ENCODE peak calls at places on chromosome 22, in five cellular contexts. Y, C, K, Z and S are unnamed samples.

GRCh38 chr22:49363526-49364230 is 464.0 kb downstream of the BRD1 start:
- DNase-seq in Z (no peak), Y (no peak), K (no peak), C (no peak), S (no peak)

GRCh38 chr22:19718255-19719054 is 4.2 kb downstream of the SEPTIN5 start:
- DNase-seq in Y (no peak), C (no peak), K (no peak), Z (no peak), S (no peak)

GRCh38 chr22:37189011-37189466 is 992 bp upstream of the C1QTNF6 start:
- DNase-seq in Y (no peak), C (no peak), K (no peak), Z (no peak), S (no peak)

GRCh38 chr22:26857169-26857568 is 199.8 kb downstream of the MIAT start:
- DNase-seq in K (no peak), Y (no peak), Z (no peak), C (no peak), S (no peak)

GRCh38 chr22:17719911-17720310 is 54.4 kb downstream of the BID start:
- DNase-seq in C (no peak), Z (no peak), K (no peak), Y (no peak), S (no peak)

GRCh38 chr22:35830305-35830704 is 112.6 kb downstream of the APOL5 start:
- DNase-seq in K (no peak), C (no peak), Y (no peak), Z (no peak), S (no peak)

GRCh38 chr22:32830473-32830872 is 29.0 kb downstream of the TIMP3 start:
- DNase-seq in Z (no peak), K (peak), Y (no peak), C (no peak), S (no peak)

GRCh38 chr22:40419718-40420117 is 49.3 kb downstream of the SGSM3 start:
- DNase-seq in C (no peak), Y (no peak), Z (no peak), K (no peak), S (no peak)

GRCh38 chr22:32353292-32353691 is 4.4 kb upstream of the RFPL3 start:
- DNase-seq in Z (no peak), C (no peak), Y (no peak), K (no peak), S (no peak)

GRCh38 chr22:35150163-35151107 is 84.5 kb downstream of the ISX start:
- DNase-seq in Z (peak), Y (peak), C (peak), K (peak), S (no peak)

GRCh38 chr22:20957118-20957690 is 9.9 kb upstream of the AIFM3 start:
- DNase-seq in K (no peak), C (no peak), Y (no peak), Z (no peak), S (no peak)

GRCh38 chr22:44998296-44998695 is 11.5 kb downstream of the PHF21B start:
- DNase-seq in Y (no peak), K (no peak), Z (no peak), C (no peak), S (no peak)

GRCh38 chr22:49369726-49370717 is 457.7 kb downstream of the BRD1 start:
- DNase-seq in Z (no peak), C (no peak), Y (no peak), K (no peak), S (no peak)

GRCh38 chr22:19522190-19522880 is 1.9 kb downstream of the CLDN5 start:
- DNase-seq in Z (no peak), C (peak), Y (no peak), K (no peak), S (peak)

GRCh38 chr22:30248484-30248883 is 1.9 kb upstream of the LIF start:
- DNase-seq in C (no peak), Y (no peak), K (no peak), Z (no peak), S (no peak)

GRCh38 chr22:22896601-22897000 is 9.0 kb downstream of the IGLL5 start:
- DNase-seq in C (no peak), K (no peak), Z (no peak), Y (no peak), S (no peak)

GRCh38 chr22:49298834-49299750 is 528.6 kb downstream of the BRD1 start:
- DNase-seq in Y (no peak), C (no peak), Z (no peak), K (no peak), S (no peak)

GRCh38 chr22:34080501-34080900 is 160.2 kb upstream of the LARGE1 start:
- DNase-seq in Z (no peak), C (no peak), Y (peak), K (no peak), S (no peak)

GRCh38 chr22:46958191-46958590 is 195.7 kb downstream of the TBC1D22A start:
- DNase-seq in Z (no peak), Y (no peak), K (no peak), C (no peak), S (no peak)

GRCh38 chr22:27460596-27461347 is 340.8 kb downstream of the MN1 start:
- DNase-seq in K (no peak), Y (no peak), C (peak), Z (no peak), S (peak)

GRCh38 chr22:29290061-29290460 is 16.4 kb upstream of the GAS2L1 start:
- DNase-seq in K (no peak), Z (no peak), C (no peak), Y (no peak), S (no peak)

GRCh38 chr22:46511391-46512370 is 25.7 kb downstream of the CELSR1 start:
- DNase-seq in K (no peak), Z (no peak), Y (no peak), C (no peak), S (no peak)

GRCh38 chr22:31676700-31677099 is 14.7 kb upstream of the PISD start:
- DNase-seq in Y (peak), K (peak), Z (peak), C (peak), S (peak)

GRCh38 chr22:44332946-44333345 is 20.2 kb upstream of the SHISAL1 start:
- DNase-seq in Y (no peak), C (no peak), K (no peak), Z (no peak), S (no peak)

GRCh38 chr22:46584081-46584903 is 35.9 kb upstream of the GRAMD4 start:
- DNase-seq in C (no peak), Y (no peak), K (no peak), Z (no peak), S (no peak)

GRCh38 chr22:44445307-44445680 is 52.7 kb downstream of the RTL6 start:
- DNase-seq in K (no peak), Y (no peak), Z (no peak), C (no peak), S (no peak)

GRCh38 chr22:30092686-30093085 is 12.4 kb downstream of the HORMAD2 start:
- DNase-seq in C (no peak), Z (no peak), Y (no peak), K (no peak), S (no peak)

GRCh38 chr22:30438559-30438958 is 13.0 kb downstream of the MTFP1 start:
- DNase-seq in K (no peak), C (no peak), Z (no peak), Y (no peak), S (no peak)

GRCh38 chr22:50188356-50188755 is 2.6 kb downstream of the TRABD start:
- DNase-seq in C (no peak), Z (no peak), Y (no peak), K (no peak), S (no peak)

GRCh38 chr22:17120281-17120680 is 879 bp downstream of the TMEM121B start:
- DNase-seq in C (no peak), Z (peak), K (peak), Y (no peak), S (no peak)

GRCh38 chr22:37427128-37427710 is at the start of gene ELFN2:
- DNase-seq in C (peak), Y (no peak), Z (no peak), K (no peak), S (no peak)